ENCODE peak calls at places on chromosome 19, in eight cellular contexts. G is NCI-H446 treated with DMSO at 0.1 percent for 48 hours; N is heart right ventricle; R is sciatic nerve; W is stimulated activated CD8-positive, alpha-beta memory T cell treated with anti-CD3 and anti-CD28 coated beads, Interleukin-15, amount 100 ng/mL, for 1 hour; O is COR-L47; J is GM18507; Q is colonic mucosa. F is an unnamed sample.

GRCh38 chr19:42427313-42427712 is at the start of gene LIPE:
- DNase-seq in G (no peak), N (no peak), R (no peak), W (no peak), O (no peak), J (no peak), Q (no peak), F (no peak)

GRCh38 chr19:50431343-50432220 is 1.1 kb upstream of the MYBPC2 start:
- DNase-seq in G (peak; percentile 19), N (peak; percentile 82), R (peak; percentile 91), W (peak; percentile 90), O (peak; percentile 81), J (peak; percentile 64), Q (peak; percentile 85), F (peak; percentile 62)

GRCh38 chr19:7888145-7888825 is at the start of gene LRRC8E:
- DNase-seq in G (no peak), N (no peak), R (no peak), W (no peak), O (no peak), J (no peak), Q (peak; percentile 77), F (no peak)

GRCh38 chr19:13005861-13006370 is 10.6 kb downstream of the NFIX start:
- DNase-seq in G (no peak), N (no peak), R (no peak), W (no peak), O (peak; percentile 19), J (no peak), Q (no peak), F (peak; percentile 16)

GRCh38 chr19:55224038-55224665 is 4.4 kb downstream of the TMEM86B start:
- DNase-seq in G (no peak), N (no peak), R (no peak), W (no peak), O (no peak), J (no peak), Q (no peak), F (no peak)

GRCh38 chr19:14434157-14434501 is 1.0 kb downstream of the PKN1 start:
- DNase-seq in G (no peak), N (no peak), R (no peak), W (no peak), O (peak; percentile 76), J (no peak), Q (peak; percentile 56), F (peak; percentile 39)

GRCh38 chr19:5128251-5128931 is 159.5 kb downstream of the KDM4B start:
- DNase-seq in G (no peak), N (peak; percentile 80), R (peak; percentile 79), W (no peak), O (no peak), J (no peak), Q (no peak), F (no peak)

GRCh38 chr19:48698046-48698445 is 2.3 kb downstream of the FUT2 start:
- DNase-seq in G (no peak), N (no peak), R (no peak), W (no peak), O (no peak), J (no peak), Q (peak; percentile 88), F (no peak)

GRCh38 chr19:49690656-49691242 is at the start of gene CPT1C:
- DNase-seq in G (peak; percentile 85), N (peak; percentile 87), R (peak; percentile 85), W (peak; percentile 22), O (peak; percentile 87), J (no peak), Q (peak; percentile 85), F (peak; percentile 88)

GRCh38 chr19:6610934-6611370 is 20.0 kb upstream of the CD70 start:
- DNase-seq in G (no peak), N (no peak), R (no peak), W (no peak), O (no peak), J (no peak), Q (no peak), F (no peak)

GRCh38 chr19:53624776-53625540 is 6.8 kb upstream of the DPRX start:
- DNase-seq in G (no peak), N (no peak), R (no peak), W (no peak), O (no peak), J (no peak), Q (no peak), F (no peak)

GRCh38 chr19:6536138-6536671 is 5.4 kb downstream of the TNFSF9 start:
- DNase-seq in G (peak; percentile 21), N (no peak), R (no peak), W (peak; percentile 57), O (peak; percentile 3), J (peak; percentile 85), Q (peak; percentile 62), F (no peak)

GRCh38 chr19:16338470-16339360 is 14.1 kb downstream of the KLF2 start:
- DNase-seq in G (no peak), N (no peak), R (no peak), W (no peak), O (no peak), J (peak; percentile 72), Q (no peak), F (no peak)

GRCh38 chr19:35596366-35596999 is 10.5 kb downstream of the PMIS2 start:
- DNase-seq in G (peak; percentile 28), N (no peak), R (no peak), W (no peak), O (no peak), J (peak; percentile 69), Q (no peak), F (no peak)

GRCh38 chr19:33245948-33246728 is 20.5 kb upstream of the SLC7A10 start:
- DNase-seq in G (peak; percentile 20), N (no peak), R (no peak), W (no peak), O (no peak), J (no peak), Q (no peak), F (no peak)

GRCh38 chr19:3740431-3740830 is 21.1 kb downstream of the APBA3 start:
- DNase-seq in G (no peak), N (no peak), R (no peak), W (no peak), O (no peak), J (no peak), Q (no peak), F (no peak)

GRCh38 chr19:14450168-14450874 is 17.2 kb downstream of the PKN1 start:
- DNase-seq in G (no peak), N (no peak), R (no peak), W (no peak), O (peak; percentile 31), J (no peak), Q (peak; percentile 39), F (no peak)

GRCh38 chr19:1979642-1980041 is 35.9 kb downstream of the BTBD2 start:
- DNase-seq in G (no peak), N (no peak), R (no peak), W (no peak), O (no peak), J (no peak), Q (no peak), F (no peak)

GRCh38 chr19:28985201-28985600 is 227.8 kb downstream of the UQCRFS1 start:
- DNase-seq in G (no peak), N (no peak), R (no peak), W (no peak), O (no peak), J (no peak), Q (no peak), F (no peak)

GRCh38 chr19:16405797-16406196 is 66.0 kb downstream of the EPS15L1 start:
- DNase-seq in G (no peak), N (no peak), R (no peak), W (no peak), O (no peak), J (no peak), Q (no peak), F (no peak)

GRCh38 chr19:6271721-6272410 is 7.9 kb downstream of the MLLT1 start:
- DNase-seq in G (peak; percentile 40), N (peak; percentile 89), R (peak; percentile 86), W (no peak), O (no peak), J (no peak), Q (peak; percentile 58), F (peak; percentile 72)

GRCh38 chr19:5823579-5824281 is 15.8 kb downstream of the FUT6 start:
- DNase-seq in G (no peak), N (no peak), R (no peak), W (no peak), O (no peak), J (no peak), Q (peak; percentile 67), F (no peak)

GRCh38 chr19:35105411-35106290 is 10.0 kb upstream of the FXYD3 start:
- DNase-seq in G (no peak), N (no peak), R (no peak), W (no peak), O (no peak), J (no peak), Q (no peak), F (no peak)

GRCh38 chr19:13022859-13023636 is 27.8 kb downstream of the NFIX start:
- DNase-seq in G (peak; percentile 91), N (peak; percentile 89), R (peak; percentile 92), W (no peak), O (peak; percentile 84), J (no peak), Q (peak; percentile 84), F (peak; percentile 90)

GRCh38 chr19:7618771-7619510 is 10.4 kb downstream of the XAB2 start:
- DNase-seq in G (no peak), N (no peak), R (no peak), W (no peak), O (no peak), J (no peak), Q (peak; percentile 78), F (no peak)

GRCh38 chr19:42111811-42112210 is 20.4 kb downstream of the POU2F2 start:
- DNase-seq in G (no peak), N (no peak), R (no peak), W (no peak), O (no peak), J (no peak), Q (no peak), F (no peak)

GRCh38 chr19:6740589-6741348 is 1.3 kb downstream of the TRIP10 start:
- DNase-seq in G (no peak), N (peak; percentile 78), R (peak; percentile 82), W (no peak), O (no peak), J (no peak), Q (peak; percentile 66), F (no peak)

GRCh38 chr19:873084-874019 is 13.9 kb downstream of the CFD start:
- DNase-seq in G (no peak), N (no peak), R (no peak), W (peak; percentile 47), O (no peak), J (peak; percentile 58), Q (peak; percentile 74), F (no peak)

GRCh38 chr19:35731353-35731752 is 10.9 kb downstream of the IGFLR1 start:
- DNase-seq in G (no peak), N (no peak), R (no peak), W (no peak), O (no peak), J (no peak), Q (no peak), F (no peak)

GRCh38 chr19:11125994-11126685 is 29.4 kb downstream of the SPC24 start:
- DNase-seq in G (peak; percentile 37), N (peak; percentile 76), R (peak; percentile 90), W (peak; percentile 62), O (peak; percentile 60), J (no peak), Q (peak; percentile 79), F (peak; percentile 31)

GRCh38 chr19:45323671-45324081 is 1.0 kb upstream of the CKM start:
- DNase-seq in G (no peak), N (peak; percentile 74), R (no peak), W (no peak), O (no peak), J (no peak), Q (no peak), F (no peak)

GRCh38 chr19:30686252-30686762 is 314.1 kb downstream of the ZNF536 start:
- DNase-seq in G (no peak), N (no peak), R (peak; percentile 62), W (no peak), O (no peak), J (no peak), Q (no peak), F (no peak)

GRCh38 chr19:17618281-17618903 is 62.9 kb downstream of the COLGALT1 start:
- DNase-seq in G (no peak), N (no peak), R (no peak), W (no peak), O (no peak), J (no peak), Q (no peak), F (no peak)

GRCh38 chr19:38464421-38465082 is 31.1 kb downstream of the RYR1 start:
- DNase-seq in G (no peak), N (no peak), R (no peak), W (no peak), O (no peak), J (no peak), Q (no peak), F (no peak)

F was measured in NCI-H1092.